ENCODE peak calls at places on chromosomes 16 and 17, in five cellular contexts. One of them, this sample, is unnamed.

GRCh38 chr17:82073446-82073845 is 7.8 kb upstream of the DUS1L start:
- DNase-seq in mesenchymal stem cell: no peak
- DNase-seq in IMR-90: no peak
- DNase-seq in mesendoderm: no peak
- DNase-seq in H9: no peak
- DNase-seq in this sample: no peak

GRCh38 chr17:292531-293382 is 59.9 kb downstream of the RPH3AL start:
- DNase-seq in mesendoderm: no peak
- DNase-seq in mesenchymal stem cell: no peak
- DNase-seq in H9: no peak
- DNase-seq in IMR-90: no peak
- DNase-seq in this sample: no peak

GRCh38 chr17:80177986-80178590 is 8.3 kb downstream of the CARD14 start:
- DNase-seq in mesenchymal stem cell: peak
- DNase-seq in mesendoderm: no peak
- DNase-seq in H9: no peak
- DNase-seq in IMR-90: no peak
- DNase-seq in this sample: no peak

GRCh38 chr16:79573881-79574280 is 26.7 kb downstream of the MAF start:
- DNase-seq in H9: no peak
- DNase-seq in mesendoderm: no peak
- DNase-seq in IMR-90: no peak
- DNase-seq in mesenchymal stem cell: no peak
- DNase-seq in this sample: no peak

GRCh38 chr17:64278614-64279013 is 15.6 kb upstream of the TEX2 start:
- DNase-seq in H9: no peak
- DNase-seq in mesenchymal stem cell: peak
- DNase-seq in IMR-90: peak
- DNase-seq in mesendoderm: peak
- DNase-seq in this sample: no peak

GRCh38 chr17:28325221-28325620 is 6.2 kb downstream of the TMEM97 start:
- DNase-seq in mesendoderm: no peak
- DNase-seq in mesenchymal stem cell: no peak
- DNase-seq in IMR-90: no peak
- DNase-seq in H9: peak
- DNase-seq in this sample: no peak

GRCh38 chr16:80739523-80739922 is 64.9 kb downstream of the CDYL2 start:
- DNase-seq in IMR-90: no peak
- DNase-seq in H9: no peak
- DNase-seq in mesenchymal stem cell: no peak
- DNase-seq in mesendoderm: no peak
- DNase-seq in this sample: no peak

GRCh38 chr16:79417465-79418093 is 183.0 kb downstream of the MAF start:
- DNase-seq in IMR-90: no peak
- DNase-seq in H9: no peak
- DNase-seq in mesendoderm: peak
- DNase-seq in mesenchymal stem cell: no peak
- DNase-seq in this sample: no peak

GRCh38 chr17:31093866-31094599 is 744 bp upstream of the NF1 start:
- DNase-seq in IMR-90: no peak
- DNase-seq in H9: no peak
- DNase-seq in mesendoderm: peak
- DNase-seq in mesenchymal stem cell: no peak
- DNase-seq in this sample: no peak

GRCh38 chr16:8924214-8924613 is 39.5 kb downstream of the USP7 start:
- DNase-seq in mesenchymal stem cell: no peak
- DNase-seq in IMR-90: no peak
- DNase-seq in H9: no peak
- DNase-seq in mesendoderm: no peak
- DNase-seq in this sample: no peak

GRCh38 chr16:17173134-17173729 is 297.5 kb downstream of the XYLT1 start:
- DNase-seq in mesendoderm: no peak
- DNase-seq in H9: no peak
- DNase-seq in mesenchymal stem cell: no peak
- DNase-seq in IMR-90: peak
- DNase-seq in this sample: peak

GRCh38 chr16:29839822-29840221 is 19.6 kb downstream of the MVP start:
- DNase-seq in mesendoderm: no peak
- DNase-seq in IMR-90: no peak
- DNase-seq in mesenchymal stem cell: no peak
- DNase-seq in H9: no peak
- DNase-seq in this sample: no peak

GRCh38 chr17:63247706-63248105 is 198.4 kb downstream of the CYB561 start:
- DNase-seq in mesenchymal stem cell: peak
- DNase-seq in H9: no peak
- DNase-seq in mesendoderm: no peak
- DNase-seq in IMR-90: no peak
- DNase-seq in this sample: no peak

GRCh38 chr17:64120159-64120558 is 9.8 kb downstream of the ERN1 start:
- DNase-seq in IMR-90: no peak
- DNase-seq in H9: no peak
- DNase-seq in mesendoderm: no peak
- DNase-seq in mesenchymal stem cell: no peak
- DNase-seq in this sample: no peak

GRCh38 chr16:57694191-57694555 is 433 bp upstream of the DRC7 start:
- DNase-seq in mesenchymal stem cell: no peak
- DNase-seq in IMR-90: no peak
- DNase-seq in mesendoderm: no peak
- DNase-seq in H9: no peak
- DNase-seq in this sample: no peak

GRCh38 chr16:24834459-24835335 is 11.1 kb upstream of the SLC5A11 start:
- DNase-seq in IMR-90: peak
- DNase-seq in H9: peak
- DNase-seq in mesenchymal stem cell: peak
- DNase-seq in mesendoderm: peak
- DNase-seq in this sample: no peak

GRCh38 chr17:14873996-14874395 is 391.1 kb downstream of the PMP22 start:
- DNase-seq in mesenchymal stem cell: no peak
- DNase-seq in H9: no peak
- DNase-seq in IMR-90: no peak
- DNase-seq in mesendoderm: no peak
- DNase-seq in this sample: no peak

GRCh38 chr16:51149251-51149661 is 1.8 kb downstream of the SALL1 start:
- DNase-seq in H9: no peak
- DNase-seq in IMR-90: no peak
- DNase-seq in mesendoderm: no peak
- DNase-seq in mesenchymal stem cell: peak
- DNase-seq in this sample: no peak

GRCh38 chr16:22782299-22782698 is 31.7 kb upstream of the HS3ST2 start:
- DNase-seq in mesendoderm: no peak
- DNase-seq in IMR-90: no peak
- DNase-seq in mesenchymal stem cell: no peak
- DNase-seq in H9: no peak
- DNase-seq in this sample: no peak

GRCh38 chr16:75710344-75710743 is 9.1 kb upstream of the DUXB start:
- DNase-seq in IMR-90: no peak
- DNase-seq in mesenchymal stem cell: peak
- DNase-seq in H9: no peak
- DNase-seq in mesendoderm: peak
- DNase-seq in this sample: no peak

GRCh38 chr16:56869513-56870270 is 4.7 kb downstream of the SLC12A3 start:
- DNase-seq in H9: peak
- DNase-seq in IMR-90: no peak
- DNase-seq in mesendoderm: peak
- DNase-seq in mesenchymal stem cell: peak
- DNase-seq in this sample: peak

GRCh38 chr17:64535357-64535756 is 28.6 kb downstream of the CEP95 start:
- DNase-seq in H9: no peak
- DNase-seq in mesendoderm: no peak
- DNase-seq in IMR-90: no peak
- DNase-seq in mesenchymal stem cell: no peak
- DNase-seq in this sample: no peak

GRCh38 chr16:22369221-22369811 is 5.1 kb downstream of the CDR2 start:
- DNase-seq in mesenchymal stem cell: peak
- DNase-seq in mesendoderm: no peak
- DNase-seq in H9: no peak
- DNase-seq in IMR-90: peak
- DNase-seq in this sample: no peak

DNA sequence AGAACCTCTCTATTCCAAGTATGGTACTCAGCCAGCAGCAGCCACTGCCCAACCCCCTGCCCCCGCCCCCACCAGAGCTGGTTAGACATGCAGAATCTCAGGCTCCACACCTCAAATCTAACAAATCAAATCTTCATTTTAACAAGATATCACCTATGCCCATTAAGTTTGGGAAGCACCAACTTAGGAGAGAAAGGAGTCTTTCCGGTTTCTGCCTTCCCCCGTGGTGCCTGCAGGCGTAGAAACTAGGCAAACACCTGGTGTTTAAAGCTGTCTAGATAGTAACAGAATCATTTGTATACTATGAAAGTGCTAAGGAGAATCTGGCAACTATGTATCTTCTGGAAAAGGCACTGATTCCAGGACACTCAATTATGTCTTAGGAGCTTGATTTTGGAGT is 166.6 kb downstream of the STX8 start:
- DNase-seq in IMR-90: no peak
- DNase-seq in mesendoderm: peak
- DNase-seq in H9: no peak
- DNase-seq in mesenchymal stem cell: no peak
- DNase-seq in this sample: peak
- H3K27ac ChIP-seq in IMR-90: no peak
- H3K27ac ChIP-seq in mesendoderm: no peak
- H3K27ac ChIP-seq in H9: no peak
- H3K27ac ChIP-seq in mesenchymal stem cell: peak
- H3K27ac ChIP-seq in this sample: no peak

GRCh38 chr17:72466606-72467005 is 345.8 kb downstream of the SOX9 start:
- DNase-seq in mesendoderm: no peak
- DNase-seq in H9: no peak
- DNase-seq in mesenchymal stem cell: no peak
- DNase-seq in IMR-90: no peak
- DNase-seq in this sample: no peak

GRCh38 chr17:72463287-72464102 is 342.7 kb downstream of the SOX9 start:
- DNase-seq in mesendoderm: no peak
- DNase-seq in mesenchymal stem cell: no peak
- DNase-seq in IMR-90: no peak
- DNase-seq in H9: no peak
- DNase-seq in this sample: peak

GRCh38 chr17:72466199-72466598 is 345.4 kb downstream of the SOX9 start:
- DNase-seq in mesendoderm: no peak
- DNase-seq in mesenchymal stem cell: peak
- DNase-seq in IMR-90: peak
- DNase-seq in H9: no peak
- DNase-seq in this sample: peak

GRCh38 chr17:72462814-72463213 is 342.0 kb downstream of the SOX9 start:
- DNase-seq in H9: no peak
- DNase-seq in mesenchymal stem cell: no peak
- DNase-seq in IMR-90: no peak
- DNase-seq in mesendoderm: no peak
- DNase-seq in this sample: no peak

DNA sequence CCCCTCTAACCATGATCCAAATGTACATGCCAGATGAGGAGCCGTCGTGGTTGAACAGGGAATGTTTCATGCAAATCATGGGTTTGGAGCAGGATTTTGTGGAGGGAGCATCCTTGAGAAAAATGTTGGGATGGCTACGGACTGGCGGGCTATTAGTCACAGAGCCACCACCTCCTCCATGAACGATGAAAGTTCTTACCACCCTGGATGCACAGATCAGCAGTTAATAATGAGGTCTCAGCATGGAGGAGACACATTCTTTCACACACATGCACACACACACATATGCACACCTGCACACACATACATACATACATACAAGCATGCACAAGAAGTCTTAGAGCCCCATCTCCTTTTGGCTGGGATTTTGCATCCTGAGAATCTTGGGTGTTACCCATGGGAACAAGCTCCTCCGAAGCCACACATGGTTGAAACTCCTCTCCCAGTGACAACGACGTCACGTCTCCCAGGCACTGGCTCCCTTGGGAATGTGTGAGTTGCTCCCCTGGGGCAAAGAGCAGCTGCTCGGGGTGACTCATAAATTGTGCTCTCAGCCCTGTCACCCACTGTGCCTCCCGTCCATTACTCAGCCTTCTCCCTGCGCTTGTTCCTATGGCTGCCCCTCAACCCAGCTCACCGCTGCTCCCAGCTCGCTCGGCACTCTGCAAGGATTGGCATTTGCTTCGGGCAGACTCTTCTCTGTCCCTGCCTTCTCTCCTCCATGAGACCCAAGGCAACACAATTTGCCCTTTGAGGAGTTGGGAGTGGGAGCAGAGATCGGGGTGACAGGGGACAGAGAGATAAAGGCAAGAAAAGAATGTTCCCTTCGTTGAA is 344.6 kb downstream of the SOX9 start:
- DNase-seq in IMR-90: peak
- DNase-seq in mesenchymal stem cell: peak
- DNase-seq in mesendoderm: peak
- DNase-seq in H9: peak
- DNase-seq in this sample: peak
- H3K18ac ChIP-seq in IMR-90: peak
- H3K18ac ChIP-seq in mesenchymal stem cell: peak
- H3K18ac ChIP-seq in mesendoderm: no peak
- H3K18ac ChIP-seq in H9: no peak
- H3K18ac ChIP-seq in this sample: no peak

DNA sequence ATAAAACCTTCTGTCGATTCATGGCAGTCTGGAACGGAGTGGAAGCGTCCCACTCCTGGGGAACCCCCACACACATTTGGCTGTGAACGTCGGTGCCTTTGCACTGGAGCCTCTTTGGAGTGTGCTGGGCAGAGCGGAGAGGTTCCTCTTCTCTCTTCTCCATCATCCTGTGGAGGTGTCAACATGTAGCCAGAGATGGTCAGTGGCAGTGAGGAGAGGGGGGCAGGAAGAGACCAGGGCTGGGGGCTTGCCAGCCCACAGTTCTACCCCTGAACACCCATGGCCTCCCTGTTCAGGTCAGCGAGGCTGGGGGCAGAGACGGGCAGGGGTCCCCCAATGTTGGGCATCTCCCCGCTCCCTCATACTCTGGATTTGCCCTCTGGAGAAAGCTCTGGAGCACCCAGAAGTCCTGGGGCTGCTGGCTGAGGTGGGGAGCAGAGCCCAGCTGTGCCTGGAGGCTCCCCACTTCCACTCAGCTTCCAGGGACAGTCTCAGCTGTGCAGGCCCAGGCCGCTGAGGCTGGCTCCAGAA is 223.7 kb downstream of the SEC14L1 start:
- DNase-seq in IMR-90: no peak
- DNase-seq in mesenchymal stem cell: no peak
- DNase-seq in H9: no peak
- DNase-seq in mesendoderm: no peak
- DNase-seq in this sample: no peak
- H3K27ac ChIP-seq in IMR-90: peak
- H3K27ac ChIP-seq in mesenchymal stem cell: peak
- H3K27ac ChIP-seq in H9: no peak
- H3K27ac ChIP-seq in mesendoderm: no peak
- H3K27ac ChIP-seq in this sample: no peak

DNA sequence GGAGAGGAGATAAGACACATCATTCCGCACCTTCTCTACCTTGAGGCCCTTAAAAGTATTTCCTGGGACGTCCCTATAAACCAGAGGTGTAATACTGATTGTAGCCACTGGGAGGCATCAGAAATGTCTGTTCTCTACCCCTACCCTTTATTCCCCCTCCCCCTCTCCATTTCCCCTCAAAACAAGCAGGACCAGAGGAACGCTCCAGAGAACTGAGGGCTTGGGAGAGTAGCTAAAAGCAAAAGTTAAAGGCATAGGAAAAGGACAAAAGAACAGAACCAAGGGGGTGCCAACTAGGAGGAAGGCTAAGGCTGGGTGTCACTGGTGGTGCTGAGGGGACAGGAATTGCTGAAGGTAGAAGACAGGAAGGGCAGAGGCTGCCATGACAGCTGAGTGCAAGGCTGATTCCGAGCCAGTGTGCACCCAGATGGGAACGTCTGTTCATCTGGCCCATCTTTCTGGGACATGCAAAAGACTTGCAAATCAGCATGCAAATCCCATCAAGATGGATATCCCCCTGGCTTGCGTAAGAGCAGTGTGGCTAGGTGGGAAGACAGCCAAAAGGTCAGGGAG is 6.7 kb downstream of the CAMTA2 start:
- DNase-seq in mesendoderm: peak
- DNase-seq in H9: peak
- DNase-seq in mesenchymal stem cell: peak
- DNase-seq in IMR-90: peak
- DNase-seq in this sample: peak
- H3K18ac ChIP-seq in mesendoderm: no peak
- H3K18ac ChIP-seq in H9: no peak
- H3K18ac ChIP-seq in mesenchymal stem cell: no peak
- H3K18ac ChIP-seq in IMR-90: no peak
- H3K18ac ChIP-seq in this sample: no peak